ENCODE peak calls at places on chromosomes 13 and 19, in nine cellular contexts. One of them, this sample, is unnamed.

GRCh38 chr19:51372649-51373504 is at the start of gene NKG7:
- DNase-seq in right lobe of liver: no peak
- DNase-seq in heart left ventricle: no peak
- DNase-seq in A549: no peak
- DNase-seq in esophagus muscularis mucosa: no peak
- DNase-seq in endothelial cell of umbilical vein: no peak
- DNase-seq in suprapubic skin: no peak
- DNase-seq in HCT116: no peak
- DNase-seq in body of pancreas: no peak
- DNase-seq in this sample: no peak

GRCh38 chr19:3743486-3743885 is 18.0 kb downstream of the APBA3 start:
- DNase-seq in right lobe of liver: no peak
- DNase-seq in heart left ventricle: no peak
- DNase-seq in A549: no peak
- DNase-seq in esophagus muscularis mucosa: no peak
- DNase-seq in endothelial cell of umbilical vein: peak; percentile 15
- DNase-seq in suprapubic skin: no peak
- DNase-seq in HCT116: no peak
- DNase-seq in body of pancreas: no peak
- DNase-seq in this sample: no peak

GRCh38 chr19:38441660-38442348 is 8.3 kb downstream of the RYR1 start:
- DNase-seq in right lobe of liver: no peak
- DNase-seq in heart left ventricle: no peak
- DNase-seq in A549: no peak
- DNase-seq in esophagus muscularis mucosa: no peak
- DNase-seq in endothelial cell of umbilical vein: no peak
- DNase-seq in suprapubic skin: no peak
- DNase-seq in HCT116: no peak
- DNase-seq in body of pancreas: no peak
- DNase-seq in this sample: no peak

GRCh38 chr19:23983406-23983805 is 68.7 kb downstream of the ZNF726 start:
- DNase-seq in right lobe of liver: no peak
- DNase-seq in heart left ventricle: no peak
- DNase-seq in A549: no peak
- DNase-seq in esophagus muscularis mucosa: no peak
- DNase-seq in endothelial cell of umbilical vein: no peak
- DNase-seq in suprapubic skin: no peak
- DNase-seq in HCT116: no peak
- DNase-seq in body of pancreas: no peak
- DNase-seq in this sample: no peak

GRCh38 chr13:113782472-113782871 is 23.4 kb downstream of the TMEM255B start:
- DNase-seq in right lobe of liver: no peak
- DNase-seq in heart left ventricle: peak; percentile 8
- DNase-seq in A549: no peak
- DNase-seq in esophagus muscularis mucosa: no peak
- DNase-seq in endothelial cell of umbilical vein: no peak
- DNase-seq in suprapubic skin: no peak
- DNase-seq in HCT116: no peak
- DNase-seq in body of pancreas: no peak
- DNase-seq in this sample: no peak

GRCh38 chr13:37306778-37307544 is 201.5 kb upstream of the CSNK1A1L start:
- DNase-seq in right lobe of liver: no peak
- DNase-seq in heart left ventricle: no peak
- DNase-seq in A549: no peak
- DNase-seq in esophagus muscularis mucosa: no peak
- DNase-seq in endothelial cell of umbilical vein: peak; percentile 54
- DNase-seq in suprapubic skin: no peak
- DNase-seq in HCT116: no peak
- DNase-seq in body of pancreas: no peak
- DNase-seq in this sample: no peak

GRCh38 chr19:40831502-40832430 is 18.5 kb downstream of the CYP2A6 start:
- DNase-seq in right lobe of liver: no peak
- DNase-seq in heart left ventricle: no peak
- DNase-seq in A549: peak; percentile 60
- DNase-seq in esophagus muscularis mucosa: no peak
- DNase-seq in endothelial cell of umbilical vein: no peak
- DNase-seq in suprapubic skin: no peak
- DNase-seq in HCT116: no peak
- DNase-seq in body of pancreas: peak; percentile 59
- DNase-seq in this sample: no peak

GRCh38 chr13:27980280-27980998 is 8.1 kb downstream of the URAD start:
- DNase-seq in right lobe of liver: no peak
- DNase-seq in heart left ventricle: no peak
- DNase-seq in A549: no peak
- DNase-seq in esophagus muscularis mucosa: no peak
- DNase-seq in endothelial cell of umbilical vein: no peak
- DNase-seq in suprapubic skin: no peak
- DNase-seq in HCT116: no peak
- DNase-seq in body of pancreas: no peak
- DNase-seq in this sample: no peak

GRCh38 chr13:110418944-110419343 is 111.9 kb downstream of the COL4A2 start:
- DNase-seq in right lobe of liver: no peak
- DNase-seq in heart left ventricle: peak; percentile 77
- DNase-seq in A549: no peak
- DNase-seq in esophagus muscularis mucosa: no peak
- DNase-seq in endothelial cell of umbilical vein: peak; percentile 39
- DNase-seq in suprapubic skin: no peak
- DNase-seq in HCT116: no peak
- DNase-seq in body of pancreas: no peak
- DNase-seq in this sample: no peak

GRCh38 chr13:29684441-29684840 is 89.0 kb upstream of the SLC7A1 start:
- DNase-seq in right lobe of liver: no peak
- DNase-seq in heart left ventricle: no peak
- DNase-seq in A549: no peak
- DNase-seq in esophagus muscularis mucosa: no peak
- DNase-seq in endothelial cell of umbilical vein: no peak
- DNase-seq in suprapubic skin: no peak
- DNase-seq in HCT116: no peak
- DNase-seq in body of pancreas: no peak
- DNase-seq in this sample: no peak

DNA sequence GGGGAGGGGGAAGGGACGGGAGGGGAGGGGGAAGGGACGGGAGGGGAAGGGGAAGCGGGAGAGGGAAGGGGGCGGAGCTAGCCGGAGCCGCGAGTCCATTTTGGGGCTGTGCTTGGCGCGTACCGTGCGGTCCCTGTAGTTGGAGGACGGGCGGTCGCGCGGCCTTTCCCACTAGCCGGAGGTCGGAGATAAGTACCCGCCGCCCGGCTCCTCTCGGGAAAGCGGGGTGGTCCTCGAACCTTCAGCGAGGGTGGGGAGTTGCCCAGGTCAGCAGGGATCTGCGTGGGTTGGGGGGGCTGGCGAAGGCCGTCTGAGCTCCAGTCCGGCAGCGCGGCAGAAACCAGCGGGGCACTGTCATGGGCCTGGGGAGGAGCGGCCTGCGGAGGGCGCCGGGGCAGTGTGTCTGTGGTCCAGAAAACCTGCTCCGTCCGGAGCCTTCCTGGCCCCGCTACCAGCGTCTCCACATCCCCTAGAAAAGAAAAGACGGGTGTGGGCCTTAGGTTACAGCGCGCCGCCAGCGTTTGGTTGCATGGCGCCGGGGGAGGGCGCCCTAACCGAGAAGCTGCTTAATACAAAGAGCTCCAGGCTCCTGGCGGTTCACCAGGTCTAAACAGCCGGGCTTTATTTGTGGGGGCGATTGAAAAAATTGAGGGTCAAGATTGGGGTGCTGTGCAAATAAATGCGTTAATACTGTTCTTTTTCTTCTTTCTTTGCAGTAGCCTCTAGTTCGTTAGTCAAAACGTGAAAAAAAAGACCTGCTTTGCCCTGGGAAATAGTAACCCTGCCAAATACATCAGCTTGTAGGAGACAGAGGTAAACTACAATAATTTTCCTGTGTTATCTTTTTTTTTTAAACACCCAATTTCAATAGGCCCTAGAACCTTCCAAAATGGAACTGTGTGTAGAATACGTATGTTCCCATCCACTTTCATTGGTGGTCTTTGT is at the start of gene TRIM13:
- DNase-seq in right lobe of liver: peak; percentile 89
- DNase-seq in heart left ventricle: peak; percentile 91
- DNase-seq in A549: peak; percentile 49
- DNase-seq in esophagus muscularis mucosa: peak; percentile 97
- DNase-seq in endothelial cell of umbilical vein: peak; percentile 93
- DNase-seq in suprapubic skin: peak; percentile 94
- DNase-seq in HCT116: peak; percentile 71
- DNase-seq in body of pancreas: peak; percentile 89
- DNase-seq in this sample: peak; percentile 91
- TF ChIP-seq POLR2A in right lobe of liver: peak; percentile 39
- TF ChIP-seq POLR2A in heart left ventricle: peak; percentile 69
- TF ChIP-seq POLR2A in A549: no peak
- TF ChIP-seq POLR2A in esophagus muscularis mucosa: peak; percentile 68
- TF ChIP-seq POLR2A in endothelial cell of umbilical vein: peak; percentile 84
- TF ChIP-seq POLR2A in suprapubic skin: peak; percentile 44
- TF ChIP-seq POLR2A in HCT116: no peak
- TF ChIP-seq POLR2A in body of pancreas: peak; percentile 86
- TF ChIP-seq POLR2A in this sample: peak; percentile 83

DNA sequence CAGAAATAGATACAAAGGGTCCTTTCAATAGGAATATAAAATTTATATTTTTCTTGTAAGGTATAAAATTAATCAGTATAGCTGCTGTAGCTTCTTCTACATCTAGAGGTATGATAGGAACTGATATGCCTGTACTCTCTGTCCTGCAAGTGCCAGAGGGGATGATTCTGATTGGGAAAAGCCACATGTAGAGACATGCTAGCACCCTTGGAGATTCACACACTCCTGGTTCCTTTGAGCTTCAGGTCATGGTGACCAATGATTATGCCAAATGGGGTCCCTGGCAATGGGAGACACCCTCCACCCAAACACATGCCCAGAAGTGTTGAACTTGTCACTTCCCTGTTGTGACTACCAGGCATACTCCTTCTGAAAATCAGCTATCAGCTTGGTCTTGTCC is 14.7 kb upstream of the METTL21C start:
- DNase-seq in right lobe of liver: no peak
- DNase-seq in heart left ventricle: no peak
- DNase-seq in A549: no peak
- DNase-seq in esophagus muscularis mucosa: no peak
- DNase-seq in endothelial cell of umbilical vein: no peak
- DNase-seq in suprapubic skin: no peak
- DNase-seq in HCT116: no peak
- DNase-seq in body of pancreas: no peak
- DNase-seq in this sample: no peak
- H3K27ac ChIP-seq in right lobe of liver: no peak overlapping the region
- H3K27ac ChIP-seq in heart left ventricle: no peak overlapping the region
- H3K27ac ChIP-seq in A549: no peak overlapping the region
- H3K27ac ChIP-seq in esophagus muscularis mucosa: peak overlapping the region; percentile 24
- H3K27ac ChIP-seq in endothelial cell of umbilical vein: no peak overlapping the region
- H3K27ac ChIP-seq in suprapubic skin: no peak overlapping the region
- H3K27ac ChIP-seq in HCT116: no peak overlapping the region
- H3K27ac ChIP-seq in body of pancreas: no peak overlapping the region
- H3K27ac ChIP-seq in this sample: no peak overlapping the region

GRCh38 chr13:21015284-21015683 is 46.1 kb downstream of the LATS2 start:
- DNase-seq in right lobe of liver: no peak
- DNase-seq in heart left ventricle: no peak
- DNase-seq in A549: no peak
- DNase-seq in esophagus muscularis mucosa: no peak
- DNase-seq in endothelial cell of umbilical vein: no peak
- DNase-seq in suprapubic skin: no peak
- DNase-seq in HCT116: no peak
- DNase-seq in body of pancreas: no peak
- DNase-seq in this sample: no peak

GRCh38 chr13:21016487-21016886 is 44.9 kb downstream of the LATS2 start:
- DNase-seq in right lobe of liver: no peak
- DNase-seq in heart left ventricle: no peak
- DNase-seq in A549: no peak
- DNase-seq in esophagus muscularis mucosa: no peak
- DNase-seq in endothelial cell of umbilical vein: no peak
- DNase-seq in suprapubic skin: no peak
- DNase-seq in HCT116: no peak
- DNase-seq in body of pancreas: no peak
- DNase-seq in this sample: peak; percentile 44

GRCh38 chr13:21020176-21020575 is 41.2 kb downstream of the LATS2 start:
- DNase-seq in right lobe of liver: no peak
- DNase-seq in heart left ventricle: no peak
- DNase-seq in A549: no peak
- DNase-seq in esophagus muscularis mucosa: no peak
- DNase-seq in endothelial cell of umbilical vein: no peak
- DNase-seq in suprapubic skin: no peak
- DNase-seq in HCT116: no peak
- DNase-seq in body of pancreas: no peak
- DNase-seq in this sample: no peak

GRCh38 chr13:21020581-21020980 is 40.8 kb downstream of the LATS2 start:
- DNase-seq in right lobe of liver: no peak
- DNase-seq in heart left ventricle: no peak
- DNase-seq in A549: no peak
- DNase-seq in esophagus muscularis mucosa: no peak
- DNase-seq in endothelial cell of umbilical vein: no peak
- DNase-seq in suprapubic skin: no peak
- DNase-seq in HCT116: no peak
- DNase-seq in body of pancreas: no peak
- DNase-seq in this sample: no peak

GRCh38 chr13:21018220-21018619 is 43.2 kb downstream of the LATS2 start:
- DNase-seq in right lobe of liver: no peak
- DNase-seq in heart left ventricle: no peak
- DNase-seq in A549: no peak
- DNase-seq in esophagus muscularis mucosa: no peak
- DNase-seq in endothelial cell of umbilical vein: no peak
- DNase-seq in suprapubic skin: no peak
- DNase-seq in HCT116: no peak
- DNase-seq in body of pancreas: no peak
- DNase-seq in this sample: no peak
- H3K4me1 ChIP-seq in right lobe of liver: no peaks in the 10 kb centered on the region
- H3K4me1 ChIP-seq in heart left ventricle: peaks cover 92% of the 10 kb centered on the region
- H3K4me1 ChIP-seq in A549: peaks cover 57% of the 10 kb centered on the region
- H3K4me1 ChIP-seq in esophagus muscularis mucosa: peaks cover 96% of the 10 kb centered on the region
- H3K4me1 ChIP-seq in endothelial cell of umbilical vein: peaks cover 47% of the 10 kb centered on the region
- H3K4me1 ChIP-seq in suprapubic skin: peaks cover 19% of the 10 kb centered on the region
- H3K4me1 ChIP-seq in HCT116: peaks cover 34% of the 10 kb centered on the region
- H3K4me1 ChIP-seq in body of pancreas: peaks cover 55% of the 10 kb centered on the region
- H3K4me1 ChIP-seq in this sample: peaks cover 82% of the 10 kb centered on the region

GRCh38 chr19:8004001-8004400 is 1.4 kb downstream of the ELAVL1 start:
- DNase-seq in right lobe of liver: no peak
- DNase-seq in heart left ventricle: no peak
- DNase-seq in A549: no peak
- DNase-seq in esophagus muscularis mucosa: no peak
- DNase-seq in endothelial cell of umbilical vein: no peak
- DNase-seq in suprapubic skin: no peak
- DNase-seq in HCT116: no peak
- DNase-seq in body of pancreas: no peak
- DNase-seq in this sample: no peak

GRCh38 chr19:8001651-8001994 is 3.8 kb downstream of the ELAVL1 start:
- DNase-seq in right lobe of liver: no peak
- DNase-seq in heart left ventricle: no peak
- DNase-seq in A549: no peak
- DNase-seq in esophagus muscularis mucosa: no peak
- DNase-seq in endothelial cell of umbilical vein: no peak
- DNase-seq in suprapubic skin: no peak
- DNase-seq in HCT116: no peak
- DNase-seq in body of pancreas: peak; percentile 23
- DNase-seq in this sample: no peak

GRCh38 chr19:8004723-8005513 is 523 bp downstream of the ELAVL1 start:
- DNase-seq in right lobe of liver: no peak
- DNase-seq in heart left ventricle: no peak
- DNase-seq in A549: no peak
- DNase-seq in esophagus muscularis mucosa: no peak
- DNase-seq in endothelial cell of umbilical vein: peak; percentile 11
- DNase-seq in suprapubic skin: no peak
- DNase-seq in HCT116: no peak
- DNase-seq in body of pancreas: no peak
- DNase-seq in this sample: no peak

GRCh38 chr19:8001995-8002849 is 3.2 kb downstream of the ELAVL1 start:
- DNase-seq in right lobe of liver: peak; percentile 83
- DNase-seq in heart left ventricle: peak; percentile 85
- DNase-seq in A549: peak; percentile 55
- DNase-seq in esophagus muscularis mucosa: peak; percentile 94
- DNase-seq in endothelial cell of umbilical vein: peak; percentile 84
- DNase-seq in suprapubic skin: peak; percentile 83
- DNase-seq in HCT116: peak; percentile 55
- DNase-seq in body of pancreas: peak; percentile 85
- DNase-seq in this sample: peak; percentile 79

GRCh38 chr19:8005534-8006256 is at the start of gene ELAVL1:
- DNase-seq in right lobe of liver: peak; percentile 93
- DNase-seq in heart left ventricle: peak; percentile 92
- DNase-seq in A549: peak; percentile 64
- DNase-seq in esophagus muscularis mucosa: peak; percentile 93
- DNase-seq in endothelial cell of umbilical vein: peak; percentile 88
- DNase-seq in suprapubic skin: peak; percentile 90
- DNase-seq in HCT116: peak; percentile 73
- DNase-seq in body of pancreas: peak; percentile 91
- DNase-seq in this sample: peak; percentile 89
- TF ChIP-seq POLR2A in right lobe of liver: peak; percentile 68
- TF ChIP-seq POLR2A in heart left ventricle: peak; percentile 67
- TF ChIP-seq POLR2A in A549: peak; percentile 81
- TF ChIP-seq POLR2A in esophagus muscularis mucosa: no peak
- TF ChIP-seq POLR2A in endothelial cell of umbilical vein: peak; percentile 67
- TF ChIP-seq POLR2A in suprapubic skin: peak; percentile 9
- TF ChIP-seq POLR2A in HCT116: peak; percentile 35
- TF ChIP-seq POLR2A in body of pancreas: peak; percentile 66
- TF ChIP-seq POLR2A in this sample: peak; percentile 77

This sample was measured in thyroid gland.